ENCODE peak calls at places on chromosomes 11 and 22, in eight cellular contexts. Z is lower leg skin; C is stomach; O is cardiac fibroblast; E is body of pancreas; R is mucosa of descending colon; F is activated naive CD4-positive, alpha-beta T cell treated with Interleukin-2 at 50 U/mL for 16 hours; H is GM23248. U is an unnamed sample.

GRCh38 chr11:41879186-41879738 is 419.8 kb upstream of the LRRC4C start:
- DNase-seq in R (no peak), F (no peak), Z (no peak), O (no peak), H (peak; percentile 6), E (no peak), C (no peak), U (no peak)

GRCh38 chr11:31806186-31806943 is 4.8 kb downstream of the PAX6 start:
- DNase-seq in Z (peak; percentile 76), C (no peak), O (no peak), H (no peak), E (no peak), F (no peak), R (no peak), U (peak; percentile 47)

GRCh38 chr22:50731811-50732624 is 6.0 kb upstream of the ACR start:
- DNase-seq in Z (peak; percentile 86), O (peak; percentile 50), R (no peak), F (peak; percentile 63), C (peak; percentile 60), H (peak; percentile 66), E (peak; percentile 47), U (no peak)

GRCh38 chr11:107706531-107706930 is 5.3 kb downstream of the SLN start:
- DNase-seq in Z (no peak), H (no peak), F (no peak), C (no peak), O (peak; percentile 31), E (no peak), R (no peak), U (no peak)

GRCh38 chr11:1825039-1825740 is 9.6 kb upstream of the SYT8 start:
- DNase-seq in R (no peak), H (no peak), C (peak; percentile 70), F (no peak), O (peak; percentile 56), Z (peak; percentile 88), E (peak; percentile 75), U (peak; percentile 70)

GRCh38 chr22:42388130-42388797 is 43.9 kb downstream of the NFAM1 start:
- DNase-seq in E (peak; percentile 60), R (no peak), O (no peak), C (no peak), Z (no peak), F (no peak), H (peak; percentile 25), U (peak; percentile 57)

GRCh38 chr11:108405706-108406105 is 61.6 kb downstream of the C11orf65 start:
- DNase-seq in E (no peak), H (peak; percentile 19), Z (no peak), O (no peak), R (no peak), C (no peak), F (no peak), U (no peak)

GRCh38 chr22:16962501-16962900 is 45.5 kb downstream of the GAB4 start:
- DNase-seq in Z (no peak), E (no peak), F (no peak), R (no peak), H (no peak), O (no peak), C (no peak), U (no peak)

GRCh38 chr22:26671317-26672059 is 14.1 kb downstream of the MIAT start:
- DNase-seq in H (no peak), Z (peak; percentile 91), C (peak; percentile 37), E (peak; percentile 40), O (no peak), F (peak; percentile 71), R (peak; percentile 82), U (peak; percentile 80)

GRCh38 chr11:57358991-57359390 is 20.8 kb downstream of the P2RX3 start:
- DNase-seq in O (no peak), F (no peak), E (no peak), R (no peak), Z (no peak), C (no peak), H (no peak), U (no peak)

GRCh38 chr11:47466201-47466600 is 17.3 kb upstream of the RAPSN start:
- DNase-seq in H (peak; percentile 82), E (no peak), R (no peak), F (no peak), O (peak; percentile 81), Z (no peak), C (no peak), U (no peak)

GRCh38 chr22:28023036-28023435 is 104.0 kb upstream of the PITPNB start:
- DNase-seq in F (no peak), E (no peak), C (no peak), O (no peak), R (no peak), Z (peak; percentile 73), H (no peak), U (no peak)

GRCh38 chr11:122646549-122647340 is 8.8 kb upstream of the UBASH3B start:
- DNase-seq in C (no peak), H (peak; percentile 89), E (no peak), F (no peak), R (no peak), O (peak; percentile 65), Z (no peak), U (no peak)

GRCh38 chr11:124751741-124752470 is at the start of gene VSIG2:
- DNase-seq in Z (no peak), H (no peak), E (no peak), F (no peak), R (peak; percentile 75), O (no peak), C (peak; percentile 86), U (peak; percentile 50)

GRCh38 chr11:110735431-110736157 is 23.4 kb upstream of the ARHGAP20 start:
- DNase-seq in E (no peak), R (no peak), F (no peak), O (no peak), H (no peak), Z (no peak), C (no peak), U (no peak)

GRCh38 chr11:100930185-100930778 is 199.3 kb downstream of the PGR start:
- DNase-seq in O (peak; percentile 83), F (no peak), Z (no peak), H (peak; percentile 69), C (no peak), E (no peak), R (no peak), U (no peak)

GRCh38 chr22:25048659-25049657 is 96.4 kb downstream of the KIAA1671 start:
- DNase-seq in O (peak; percentile 71), H (peak; percentile 69), Z (peak; percentile 92), F (peak; percentile 70), R (no peak), E (peak; percentile 76), C (peak; percentile 70), U (peak; percentile 78)